ENCODE peak calls at places on chromosome 2, in eight cellular contexts. N is A549, H is WERI-Rb-1, U is NCI-H460, Z is myocyte, Y is endothelial cell, J is anterior cingulate cortex, X is NCI-H69. L is an unnamed sample.

GRCh38 chr2:86064006-86064405 is 41.7 kb downstream of the POLR1A start:
- DNase-seq in N (no peak), H (no peak), U (no peak), Z (no peak), Y (no peak), J (no peak), X (no peak), L (no peak)

GRCh38 chr2:62238236-62238635 is 42.3 kb downstream of the B3GNT2 start:
- DNase-seq in N (no peak), H (no peak), U (no peak), Z (no peak), Y (no peak), J (no peak), X (no peak), L (no peak)

GRCh38 chr2:33412920-33413319 is 63.5 kb upstream of the RASGRP3 start:
- DNase-seq in N (peak), H (no peak), U (peak), Z (no peak), Y (no peak), J (no peak), X (peak), L (peak)

GRCh38 chr2:209593930-209594329 is 170.1 kb downstream of the MAP2 start:
- DNase-seq in N (no peak), H (no peak), U (no peak), Z (no peak), Y (no peak), J (no peak), X (peak), L (no peak)

GRCh38 chr2:42859801-42860200 is 67.4 kb upstream of the HAAO start:
- DNase-seq in N (no peak), H (no peak), U (no peak), Z (no peak), Y (no peak), J (no peak), X (no peak), L (no peak)

GRCh38 chr2:192749606-192750200 is 555.0 kb upstream of the TMEFF2 start:
- DNase-seq in N (no peak), H (no peak), U (peak), Z (peak), Y (no peak), J (no peak), X (peak), L (no peak)

GRCh38 chr2:197498937-197499593 is 575 bp downstream of the HSPD1 start:
- DNase-seq in N (no peak), H (peak), U (no peak), Z (peak), Y (peak), J (peak), X (peak), L (peak)

GRCh38 chr2:216222650-216223352 is 113.7 kb downstream of the XRCC5 start:
- DNase-seq in N (no peak), H (peak), U (no peak), Z (no peak), Y (no peak), J (no peak), X (peak), L (no peak)

GRCh38 chr2:228613133-228613532 is 431.6 kb upstream of the SPHKAP start:
- DNase-seq in N (no peak), H (no peak), U (peak), Z (no peak), Y (no peak), J (no peak), X (no peak), L (no peak)

GRCh38 chr2:63127594-63127993 is 77.0 kb downstream of the OTX1 start:
- DNase-seq in N (no peak), H (no peak), U (no peak), Z (no peak), Y (no peak), J (no peak), X (no peak), L (no peak)

GRCh38 chr2:21019678-21020021 is 24.2 kb downstream of the APOB start:
- DNase-seq in N (no peak), H (no peak), U (no peak), Z (no peak), Y (no peak), J (no peak), X (no peak), L (no peak)

GRCh38 chr2:154261473-154262027 is 389.8 kb downstream of the GALNT13 start:
- DNase-seq in N (no peak), H (no peak), U (no peak), Z (no peak), Y (no peak), J (no peak), X (no peak), L (no peak)

GRCh38 chr2:25402477-25402876 is 60.8 kb upstream of the DNMT3A start:
- DNase-seq in N (no peak), H (no peak), U (no peak), Z (no peak), Y (no peak), J (no peak), X (peak), L (no peak)

GRCh38 chr2:188322569-188323531 is 31.2 kb downstream of the GULP1 start:
- DNase-seq in N (no peak), H (no peak), U (no peak), Z (no peak), Y (no peak), J (no peak), X (no peak), L (no peak)

GRCh38 chr2:186042207-186043028 is 303.8 kb downstream of the FSIP2 start:
- DNase-seq in N (no peak), H (no peak), U (no peak), Z (no peak), Y (no peak), J (no peak), X (no peak), L (no peak)

GRCh38 chr2:112154246-112155110 is 16.3 kb downstream of the FBLN7 start:
- DNase-seq in N (no peak), H (no peak), U (no peak), Z (peak), Y (no peak), J (no peak), X (no peak), L (no peak)

GRCh38 chr2:199543606-199544172 is 86.0 kb upstream of the SATB2 start:
- DNase-seq in N (no peak), H (no peak), U (no peak), Z (no peak), Y (no peak), J (no peak), X (no peak), L (no peak)

GRCh38 chr2:160810406-160810805 is 316.8 kb upstream of the RBMS1 start:
- DNase-seq in N (no peak), H (no peak), U (no peak), Z (no peak), Y (no peak), J (no peak), X (no peak), L (no peak)

GRCh38 chr2:150023044-150023443 is 435.5 kb upstream of the MMADHC start:
- DNase-seq in N (no peak), H (no peak), U (no peak), Z (peak), Y (no peak), J (no peak), X (no peak), L (no peak)

GRCh38 chr2:239253264-239253663 is 147.6 kb downstream of the HDAC4 start:
- DNase-seq in N (no peak), H (no peak), U (no peak), Z (no peak), Y (no peak), J (no peak), X (no peak), L (no peak)

GRCh38 chr2:10091182-10091932 is 11.1 kb upstream of the CYS1 start:
- DNase-seq in N (no peak), H (no peak), U (no peak), Z (no peak), Y (no peak), J (no peak), X (no peak), L (no peak)

GRCh38 chr2:130154773-130155765 is 10.2 kb upstream of the CCDC74B start:
- DNase-seq in N (no peak), H (no peak), U (no peak), Z (no peak), Y (no peak), J (no peak), X (no peak), L (no peak)

GRCh38 chr2:196131384-196131861 is 40.0 kb downstream of the STK17B start:
- DNase-seq in N (no peak), H (peak), U (no peak), Z (peak), Y (no peak), J (no peak), X (peak), L (peak)

GRCh38 chr2:88866756-88867155 is 175.3 kb downstream of the RPIA start:
- DNase-seq in N (no peak), H (no peak), U (no peak), Z (no peak), Y (no peak), J (no peak), X (no peak), L (no peak)

GRCh38 chr2:159146930-159147666 is 139.4 kb downstream of the WDSUB1 start:
- DNase-seq in N (no peak), H (no peak), U (no peak), Z (peak), Y (peak), J (no peak), X (peak), L (no peak)

GRCh38 chr2:84879595-84880394 is 1.1 kb downstream of the TRABD2A start:
- DNase-seq in N (no peak), H (no peak), U (no peak), Z (no peak), Y (no peak), J (no peak), X (peak), L (no peak)

GRCh38 chr2:234142530-234142929 is 92.0 kb downstream of the SPP2 start:
- DNase-seq in N (no peak), H (no peak), U (no peak), Z (no peak), Y (no peak), J (no peak), X (no peak), L (no peak)

GRCh38 chr2:208031608-208032019 is 6.3 kb upstream of the PLEKHM3 start:
- DNase-seq in N (no peak), H (no peak), U (no peak), Z (no peak), Y (no peak), J (no peak), X (no peak), L (peak)

L was measured in Caco-2.